ENCODE peak calls at places on chromosomes 1 and 21, in seven cellular contexts. K is effector memory CD8-positive, alpha-beta T cell; X is GM12892; R is M059J; U is right cardiac atrium; Z is tibial artery; I is nephron progenitor cell. N is an unnamed sample.

GRCh38 chr1:98110674-98111073 is 189.8 kb upstream of the DPYD start:
- DNase-seq in X (no peak), Z (no peak), R (peak), U (no peak), I (no peak), K (no peak), N (no peak)

GRCh38 chr1:118116909-118117308 is 68.1 kb downstream of the SPAG17 start:
- DNase-seq in U (no peak), Z (no peak), K (no peak), R (no peak), I (no peak), X (no peak), N (no peak)

GRCh38 chr1:220775238-220775853 is 11.4 kb upstream of the MTARC1 start:
- DNase-seq in K (no peak), X (no peak), U (peak), Z (no peak), R (no peak), I (peak), N (peak)

GRCh38 chr1:187001198-187001904 is 172.6 kb downstream of the PLA2G4A start:
- DNase-seq in K (no peak), I (no peak), U (no peak), Z (no peak), X (no peak), R (peak), N (no peak)

GRCh38 chr21:45981641-45982255 is at the start of gene COL6A1:
- DNase-seq in U (peak), I (peak), R (peak), Z (peak), X (peak), K (no peak), N (no peak)

GRCh38 chr1:210726621-210727020 is 397.9 kb downstream of the HHAT start:
- DNase-seq in R (peak), Z (no peak), X (no peak), U (no peak), I (peak), K (no peak), N (peak)

GRCh38 chr1:11062965-11063401 is 3.2 kb upstream of the SRM start:
- DNase-seq in U (no peak), K (peak), R (peak), X (no peak), I (no peak), Z (no peak), N (peak)

GRCh38 chr1:78825561-78825960 is 175.9 kb downstream of the IFI44 start:
- DNase-seq in R (no peak), I (no peak), U (no peak), Z (no peak), X (no peak), K (no peak), N (no peak)

GRCh38 chr21:25790122-25790951 is 55.6 kb downstream of the GABPA start:
- DNase-seq in K (no peak), R (peak), Z (no peak), X (no peak), U (no peak), I (no peak), N (peak)